ENCODE peak calls at places on chromosomes 2 and 18, in five cellular contexts. G, U, I, Z and H are unnamed samples.

GRCh38 chr2:164896634-164897033 is 55.0 kb upstream of the COBLL1 start:
- DNase-seq in G (peak), U (peak), I (no peak), Z (no peak), H (no peak)

GRCh38 chr18:53283708-53284107 is 940.8 kb downstream of the MBD2 start:
- DNase-seq in G (no peak), U (no peak), I (no peak), Z (no peak), H (no peak)

GRCh38 chr2:216664593-216665034 is 30.7 kb downstream of the IGFBP5 start:
- DNase-seq in G (no peak), U (no peak), I (peak), Z (no peak), H (no peak)

GRCh38 chr2:19140463-19141208 is 217.8 kb downstream of the OSR1 start:
- DNase-seq in G (peak), U (peak), I (no peak), Z (no peak), H (no peak)

GRCh38 chr2:3316456-3317276 is 61.0 kb downstream of the EIPR1 start:
- DNase-seq in G (no peak), U (no peak), I (no peak), Z (no peak), H (peak)

GRCh38 chr2:127397568-127398238 is 9.9 kb upstream of the MAP3K2 start:
- DNase-seq in G (no peak), U (no peak), I (no peak), Z (no peak), H (no peak)

GRCh38 chr18:60018801-60019462 is 119.1 kb downstream of the PMAIP1 start:
- DNase-seq in G (no peak), U (no peak), I (no peak), Z (no peak), H (no peak)

GRCh38 chr2:239593455-239593854 is 192.6 kb upstream of the HDAC4 start:
- DNase-seq in G (no peak), U (no peak), I (no peak), Z (no peak), H (peak)

GRCh38 chr2:222778400-222778799 is 82.4 kb upstream of the ACSL3 start:
- DNase-seq in G (no peak), U (no peak), I (no peak), Z (no peak), H (no peak)
- TF ChIP-seq EP300 in G (no peak), U (no peak), I (no peak), Z (no peak), H (no peak)

DNA sequence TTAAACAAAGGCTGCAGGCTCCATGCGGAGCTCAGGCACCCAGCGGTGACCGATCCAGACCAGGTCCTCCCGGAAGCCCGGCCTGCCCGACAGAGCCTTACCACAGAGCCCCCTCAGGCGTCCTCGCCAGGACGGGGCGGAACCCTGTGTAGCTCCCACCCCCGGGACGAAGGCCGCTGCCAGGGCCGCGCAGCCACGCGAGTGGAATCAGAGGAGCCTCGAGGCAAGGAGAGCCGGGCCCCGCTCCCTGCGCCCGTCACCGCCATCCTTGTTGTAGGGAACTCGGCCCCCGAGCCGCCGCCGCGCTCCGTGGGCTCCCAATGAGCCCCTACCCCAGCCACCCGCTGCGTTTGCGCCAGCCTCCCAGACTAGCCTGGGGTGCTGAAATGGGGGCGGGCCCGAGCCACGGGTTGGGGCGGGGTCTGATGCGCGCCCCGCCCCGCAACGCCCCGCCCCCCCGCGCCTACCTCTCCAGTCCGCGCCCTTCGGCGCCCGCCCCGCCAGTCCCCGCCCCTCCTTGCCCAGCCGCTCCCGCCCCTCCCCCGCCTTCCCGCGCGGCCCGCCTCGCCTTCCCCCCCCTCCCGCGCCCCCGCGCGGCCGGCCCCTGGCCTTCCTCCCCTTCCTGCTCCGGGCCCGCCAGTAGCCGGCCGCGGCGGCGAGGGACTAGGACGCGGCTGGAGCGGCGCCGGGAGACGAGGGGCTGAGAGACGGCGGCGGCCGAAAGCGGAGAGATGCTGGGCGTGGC is at the start of gene LIMS1:
- DNase-seq in G (peak), U (peak), I (peak), Z (peak), H (peak)
- TF ChIP-seq EP300 in G (no peak), U (peak), I (no peak), Z (no peak), H (no peak)

DNA sequence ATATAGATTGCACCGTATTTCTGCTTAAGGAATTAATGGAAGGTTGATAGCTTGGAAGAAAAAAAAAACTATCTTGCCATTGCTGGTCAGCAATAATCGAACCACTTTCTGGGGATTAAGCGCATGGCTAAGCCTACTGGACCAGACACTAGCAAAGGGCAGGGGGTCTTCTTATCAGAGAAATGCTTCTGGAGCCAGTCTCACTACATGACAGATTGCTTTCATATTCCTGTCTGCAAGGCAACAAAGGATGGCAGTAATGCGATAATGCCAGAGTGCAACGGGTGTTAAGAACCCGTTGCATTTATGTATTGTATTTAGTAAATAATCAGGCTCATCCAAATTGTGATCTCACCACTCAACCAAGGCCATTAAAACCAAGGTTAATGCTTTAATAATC is 153.7 kb downstream of the WDPCP start:
- DNase-seq in G (no peak), U (no peak), I (no peak), Z (no peak), H (no peak)
- TF ChIP-seq EP300 in G (no peak), U (no peak), I (no peak), Z (no peak), H (no peak)

DNA sequence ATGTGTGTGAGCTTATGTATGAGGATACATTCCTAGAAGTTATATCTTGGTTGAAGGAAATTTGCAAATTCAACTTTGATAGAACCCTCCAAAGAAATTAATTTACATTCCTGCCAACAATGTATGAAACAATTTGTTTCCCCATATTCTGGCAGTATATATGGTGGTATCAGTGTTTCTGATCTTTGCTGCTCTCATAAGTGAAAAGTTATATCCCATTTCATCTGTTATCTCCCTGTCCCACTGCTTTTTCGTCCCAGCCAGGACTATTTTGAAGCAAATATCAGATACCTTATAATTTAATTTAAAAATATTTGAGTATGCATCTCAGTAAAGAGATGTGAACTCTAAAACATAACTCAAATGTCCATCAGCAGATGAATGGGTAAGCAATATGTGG is 7.1 kb downstream of the UBR3 start:
- DNase-seq in G (no peak), U (no peak), I (no peak), Z (no peak), H (no peak)
- TF ChIP-seq EP300 in G (no peak), U (no peak), I (no peak), Z (no peak), H (no peak)

GRCh38 chr2:11155326-11156059 is at the start of gene SLC66A3:
- DNase-seq in G (peak), U (peak), I (no peak), Z (no peak), H (no peak)
- TF ChIP-seq EP300 in G (no peak), U (no peak), I (no peak), Z (no peak), H (no peak)

GRCh38 chr2:42127425-42128424 is 41.4 kb upstream of the EML4 start:
- DNase-seq in G (no peak), U (peak), I (no peak), Z (no peak), H (no peak)
- TF ChIP-seq EP300 in G (no peak), U (peak), I (no peak), Z (no peak), H (no peak)

GRCh38 chr2:110874565-110875383 is 142.4 kb downstream of the ACOXL start:
- DNase-seq in G (no peak), U (no peak), I (no peak), Z (no peak), H (no peak)

GRCh38 chr2:110872521-110872920 is 140.1 kb downstream of the ACOXL start:
- DNase-seq in G (no peak), U (no peak), I (no peak), Z (no peak), H (no peak)

GRCh38 chr2:110873597-110874525 is 141.5 kb downstream of the ACOXL start:
- DNase-seq in G (no peak), U (no peak), I (no peak), Z (no peak), H (no peak)

GRCh38 chr2:110871637-110872036 is 139.3 kb downstream of the ACOXL start:
- DNase-seq in G (no peak), U (no peak), I (no peak), Z (no peak), H (no peak)

GRCh38 chr2:110873056-110873502 is 140.7 kb downstream of the ACOXL start:
- DNase-seq in G (no peak), U (no peak), I (no peak), Z (no peak), H (no peak)
- TF ChIP-seq EP300 in G (no peak), U (no peak), I (no peak), Z (no peak), H (no peak)

DNA sequence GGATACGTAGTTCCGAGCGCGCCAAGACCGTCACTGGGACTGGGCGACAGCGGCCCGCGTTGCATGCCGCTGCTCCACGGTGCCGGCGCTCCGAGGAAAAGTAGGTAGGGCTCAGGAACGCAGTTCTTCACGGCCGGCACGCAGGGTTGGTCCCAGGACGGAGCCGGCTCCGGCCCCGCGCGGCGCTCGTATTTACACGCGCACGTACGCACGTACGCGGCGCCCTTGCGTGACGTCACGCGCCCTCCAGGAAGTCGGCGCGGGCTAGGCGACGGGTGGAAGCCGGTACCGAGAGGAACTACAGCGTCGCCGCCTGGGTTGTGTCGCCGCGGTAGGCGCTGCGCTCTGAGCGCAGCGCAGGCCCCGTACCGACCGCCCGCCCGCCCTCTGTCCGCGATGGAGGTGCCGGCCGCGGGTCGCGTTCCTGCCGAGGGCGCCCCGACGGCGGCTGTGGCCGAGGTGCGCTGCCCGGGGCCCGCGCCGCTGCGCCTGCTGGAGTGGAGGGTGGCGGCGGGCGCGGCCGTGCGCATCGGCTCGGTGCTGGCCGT is at the start of gene CTDP1:
- DNase-seq in G (peak), U (peak), I (peak), Z (peak), H (peak)
- TF ChIP-seq EP300 in G (no peak), U (no peak), I (no peak), Z (peak), H (no peak)

GRCh38 chr2:227817940-227818568 is 4.4 kb downstream of the CCL20 start:
- DNase-seq in G (peak), U (peak), I (peak), Z (peak), H (peak)
- TF ChIP-seq EP300 in G (peak), U (peak), I (no peak), Z (peak), H (no peak)

GRCh38 chr18:41853280-41853679 is 101.8 kb upstream of the PIK3C3 start:
- DNase-seq in G (no peak), U (no peak), I (no peak), Z (no peak), H (no peak)
- TF ChIP-seq EP300 in G (no peak), U (no peak), I (no peak), Z (no peak), H (no peak)